ENCODE peak calls at places on chromosomes 5 and 9, in seven cellular contexts. I is adrenal gland, Q is IMR-90, D is B cell, J is astrocyte of the spinal cord, R is AG04449, O is lower lobe of right lung. Y is an unnamed sample.
A peak's percentile ranks its signal among the peaks of the same experiment; 100 is the strongest.

GRCh38 chr9:91836515-91836914 is 113.5 kb downstream of the ROR2 start:
- DNase-seq in I (peak; percentile 39), Q (no peak), D (no peak), J (no peak), R (no peak), O (no peak), Y (no peak)

GRCh38 chr9:76744336-76744735 is 19.9 kb upstream of the PCA3 start:
- DNase-seq in I (no peak), Q (no peak), D (no peak), J (no peak), R (no peak), O (no peak), Y (peak; percentile 63)

GRCh38 chr5:151676719-151677118 is 10.0 kb downstream of the SPARC start:
- DNase-seq in I (no peak), Q (no peak), D (no peak), J (no peak), R (no peak), O (no peak), Y (no peak)

GRCh38 chr9:108780949-108781734 is 74.6 kb downstream of the ACTL7B start:
- DNase-seq in I (no peak), Q (no peak), D (no peak), J (no peak), R (no peak), O (no peak), Y (no peak)

GRCh38 chr9:714675-715074 is 126.8 kb upstream of the DMRT1 start:
- DNase-seq in I (no peak), Q (no peak), D (no peak), J (no peak), R (no peak), O (no peak), Y (no peak)

GRCh38 chr9:21402387-21403247 is 6.3 kb upstream of the IFNA8 start:
- DNase-seq in I (no peak), Q (no peak), D (no peak), J (no peak), R (no peak), O (no peak), Y (peak; percentile 34)

GRCh38 chr5:119288364-119289047 is 67.3 kb upstream of the TNFAIP8 start:
- DNase-seq in I (no peak), Q (peak; percentile 34), D (no peak), J (no peak), R (no peak), O (no peak), Y (no peak)

GRCh38 chr5:94125107-94125506 is 383.7 kb upstream of the POU5F2 start:
- DNase-seq in I (no peak), Q (no peak), D (no peak), J (no peak), R (no peak), O (no peak), Y (no peak)

GRCh38 chr5:57524661-57525060 is 42.0 kb upstream of the ACTBL2 start:
- DNase-seq in I (no peak), Q (no peak), D (no peak), J (no peak), R (no peak), O (no peak), Y (no peak)

GRCh38 chr9:469672-470040 is 255.0 kb downstream of the DOCK8 start:
- DNase-seq in I (peak; percentile 18), Q (no peak), D (peak; percentile 52), J (no peak), R (no peak), O (peak; percentile 57), Y (peak; percentile 40)

GRCh38 chr5:145697251-145698016 is 137.7 kb downstream of the PRELID2 start:
- DNase-seq in I (no peak), Q (peak; percentile 49), D (no peak), J (peak; percentile 41), R (no peak), O (no peak), Y (peak; percentile 25)

GRCh38 chr5:101253096-101253495 is 350.0 kb upstream of the ST8SIA4 start:
- DNase-seq in I (no peak), Q (no peak), D (no peak), J (no peak), R (no peak), O (no peak), Y (no peak)

GRCh38 chr9:125534934-125535701 is 171.9 kb downstream of the MAPKAP1 start:
- DNase-seq in I (no peak), Q (no peak), D (no peak), J (no peak), R (no peak), O (no peak), Y (no peak)

GRCh38 chr5:53874409-53874808 is 314.0 kb downstream of the NDUFS4 start:
- DNase-seq in I (peak; percentile 25), Q (no peak), D (no peak), J (no peak), R (no peak), O (no peak), Y (no peak)

GRCh38 chr5:78527054-78527884 is 121.3 kb downstream of the LHFPL2 start:
- DNase-seq in I (peak; percentile 77), Q (peak; percentile 94), D (no peak), J (peak; percentile 96), R (no peak), O (peak; percentile 54), Y (no peak)

GRCh38 chr5:79396265-79396664 is 117.7 kb downstream of the HOMER1 start:
- DNase-seq in I (no peak), Q (peak; percentile 53), D (no peak), J (peak; percentile 5), R (no peak), O (no peak), Y (no peak)

GRCh38 chr9:83956288-83957028 is 23.6 kb downstream of the HNRNPK start:
- DNase-seq in I (peak; percentile 79), Q (no peak), D (peak; percentile 73), J (peak; percentile 55), R (no peak), O (peak; percentile 91), Y (peak; percentile 83)

DNA sequence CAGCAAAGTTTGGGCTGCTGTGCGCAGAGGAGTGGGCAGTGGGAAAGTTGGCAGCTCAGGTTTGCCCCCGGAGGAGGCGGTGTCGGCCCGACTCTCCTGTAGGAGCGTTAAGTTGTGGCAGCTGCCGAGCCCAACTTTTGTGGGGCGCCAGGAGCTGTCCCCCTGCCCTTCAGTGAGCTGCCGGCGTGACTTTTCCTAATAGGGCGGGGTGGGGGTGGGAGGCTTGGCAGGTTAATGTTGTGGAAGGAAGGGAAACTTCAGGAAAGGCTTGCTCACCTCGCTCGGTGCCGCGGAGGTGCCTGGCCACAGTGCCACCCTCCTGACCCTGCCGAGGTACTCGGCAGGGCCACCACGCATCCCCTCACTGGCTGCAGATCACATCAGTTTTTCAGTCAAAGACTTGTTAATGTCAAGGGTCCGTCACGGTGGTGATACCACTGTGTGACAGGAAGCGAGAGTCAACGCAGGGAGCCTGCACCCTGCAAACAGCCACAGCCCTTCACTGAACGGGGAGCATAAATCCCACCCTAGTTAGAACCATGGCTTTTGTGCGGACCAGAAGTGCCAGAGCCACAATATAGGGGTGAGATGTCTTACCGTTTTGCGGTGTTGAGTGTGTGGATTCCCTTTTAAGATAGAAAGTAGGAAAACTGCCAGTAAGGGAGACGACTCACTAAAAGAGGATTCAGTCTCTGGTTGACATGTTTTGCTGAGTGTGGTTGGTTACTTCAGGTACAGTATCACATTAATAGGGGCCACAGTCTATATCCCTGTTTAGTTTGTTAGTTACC is 746 bp downstream of the LNPEP start:
- DNase-seq in I (peak; percentile 33), Q (peak; percentile 31), D (peak; percentile 82), J (peak; percentile 48), R (no peak), O (peak; percentile 65), Y (no peak)
- TF ChIP-seq CTCF in I (no peak), Q (no peak), D (no peak), J (peak; percentile 3), R (no peak), O (peak; percentile 12), Y (no peak)

GRCh38 chr9:122204491-122204890 is 24.3 kb downstream of the LHX6 start:
- DNase-seq in I (no peak), Q (no peak), D (no peak), J (no peak), R (no peak), O (no peak), Y (no peak)

GRCh38 chr9:122202099-122202498 is 26.7 kb downstream of the LHX6 start:
- DNase-seq in I (no peak), Q (no peak), D (no peak), J (no peak), R (no peak), O (no peak), Y (no peak)

GRCh38 chr9:122203995-122204394 is 24.8 kb downstream of the LHX6 start:
- DNase-seq in I (no peak), Q (no peak), D (no peak), J (no peak), R (no peak), O (no peak), Y (no peak)

GRCh38 chr9:122200960-122201635 is 27.7 kb downstream of the LHX6 start:
- DNase-seq in I (no peak), Q (peak; percentile 79), D (no peak), J (peak; percentile 40), R (no peak), O (no peak), Y (no peak)

DNA sequence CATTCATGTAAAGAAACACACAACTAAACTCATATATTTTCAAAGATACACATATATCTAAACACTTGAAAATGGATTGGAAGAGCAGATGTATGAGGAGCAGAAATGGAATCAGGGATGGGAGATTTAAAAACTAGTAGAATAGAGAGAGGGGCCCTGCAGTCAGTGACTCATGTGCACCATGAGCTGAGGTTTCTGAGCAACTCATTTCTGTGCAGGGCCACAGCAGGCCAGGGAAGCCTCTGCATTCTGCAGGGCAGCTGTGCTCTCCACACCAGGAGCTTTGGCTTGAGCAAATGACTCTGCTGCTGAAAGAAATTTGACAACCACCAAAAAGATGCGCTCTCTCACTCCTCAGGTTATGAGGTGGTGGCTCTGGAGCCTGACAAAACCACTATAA is 27.1 kb downstream of the LHX6 start:
- DNase-seq in I (no peak), Q (peak; percentile 78), D (no peak), J (peak; percentile 35), R (no peak), O (no peak), Y (no peak)
- TF ChIP-seq CTCF in I (no peak), Q (no peak), D (no peak), J (no peak), R (no peak), O (no peak), Y (no peak)

GRCh38 chr9:29290519-29290918 is 1717.2 kb upstream of the C9orf72 start:
- DNase-seq in I (no peak), Q (no peak), D (no peak), J (no peak), R (no peak), O (no peak), Y (no peak)

GRCh38 chr9:29289365-29289764 is 1716.1 kb upstream of the C9orf72 start:
- DNase-seq in I (no peak), Q (no peak), D (no peak), J (no peak), R (no peak), O (no peak), Y (no peak)

GRCh38 chr9:29285818-29286217 is 1712.5 kb upstream of the C9orf72 start:
- DNase-seq in I (no peak), Q (no peak), D (no peak), J (peak; percentile 17), R (no peak), O (no peak), Y (no peak)
- TF ChIP-seq CTCF in I (no peak), Q (no peak), D (no peak), J (no peak), R (no peak), O (no peak), Y (no peak)

GRCh38 chr9:28620661-28621060 is 1047.4 kb upstream of the C9orf72 start:
- DNase-seq in I (no peak), Q (no peak), D (no peak), J (no peak), R (no peak), O (no peak), Y (no peak)

GRCh38 chr9:28620011-28620410 is 1046.7 kb upstream of the C9orf72 start:
- DNase-seq in I (no peak), Q (no peak), D (no peak), J (no peak), R (no peak), O (no peak), Y (no peak)

GRCh38 chr9:28624771-28625170 is 1051.5 kb upstream of the C9orf72 start:
- DNase-seq in I (no peak), Q (no peak), D (no peak), J (no peak), R (no peak), O (no peak), Y (no peak)
- TF ChIP-seq CTCF in I (no peak), Q (no peak), D (no peak), J (no peak), R (no peak), O (no peak), Y (no peak)